ENCODE peak calls at places on chromosomes 16 and 17, in eight cellular contexts. Q, T, W, H, S, K, N and G are unnamed samples.

GRCh38 chr16:56190903-56191806 is at the start of gene GNAO1:
- DNase-seq in N (peak; percentile 76), K (peak; percentile 82), H (peak; percentile 72), S (peak; percentile 80), W (peak; percentile 64), T (peak; percentile 93), Q (peak; percentile 61), G (peak; percentile 88)

GRCh38 chr16:77993111-77993571 is 29.2 kb upstream of the CLEC3A start:
- DNase-seq in K (no peak), H (no peak), S (no peak), N (no peak), T (peak; percentile 21), Q (no peak), W (no peak), G (peak; percentile 81)

GRCh38 chr16:8678068-8678927 is 3.9 kb downstream of the ABAT start:
- DNase-seq in N (no peak), T (no peak), S (no peak), Q (no peak), W (peak; percentile 90), K (no peak), H (no peak), G (no peak)

GRCh38 chr17:28471127-28471453 is 2.4 kb upstream of the SLC13A2 start:
- DNase-seq in H (no peak), T (no peak), S (no peak), N (no peak), K (no peak), Q (no peak), W (no peak), G (no peak)

GRCh38 chr17:65370669-65371126 is 190.8 kb downstream of the AXIN2 start:
- DNase-seq in H (no peak), K (no peak), W (no peak), N (no peak), S (no peak), Q (peak; percentile 67), T (peak; percentile 11), G (peak; percentile 77)

GRCh38 chr16:83532634-83533033 is 275.1 kb upstream of the HSBP1 start:
- DNase-seq in S (no peak), K (no peak), T (no peak), H (no peak), N (no peak), Q (no peak), W (no peak), G (no peak)

GRCh38 chr16:72066747-72067146 is 3.7 kb downstream of the HPR start:
- DNase-seq in N (no peak), W (peak; percentile 36), H (peak; percentile 16), S (no peak), Q (no peak), T (peak; percentile 56), K (no peak), G (no peak)

GRCh38 chr16:23079683-23080221 is 69.5 kb downstream of the USP31 start:
- DNase-seq in H (no peak), Q (no peak), S (no peak), K (no peak), N (no peak), W (no peak), T (no peak), G (no peak)

GRCh38 chr16:57194512-57194911 is 8.4 kb downstream of the RSPRY1 start:
- DNase-seq in H (no peak), T (no peak), S (no peak), W (peak; percentile 88), K (no peak), N (no peak), Q (no peak), G (no peak)

GRCh38 chr17:70121136-70121535 is 46.1 kb downstream of the KCNJ16 start:
- DNase-seq in S (no peak), T (no peak), W (no peak), N (no peak), K (no peak), H (no peak), Q (no peak), G (no peak)

GRCh38 chr17:14474591-14474990 is 173.7 kb downstream of the HS3ST3B1 start:
- DNase-seq in S (no peak), N (no peak), W (no peak), H (no peak), K (no peak), Q (no peak), T (no peak), G (no peak)

GRCh38 chr17:63446218-63446980 is at the start of gene CYB561:
- DNase-seq in N (peak; percentile 94), Q (peak; percentile 90), H (peak; percentile 59), T (peak; percentile 82), S (peak; percentile 93), K (peak; percentile 82), W (peak; percentile 84), G (no peak)
- TF ChIP-seq CTCF in N (peak; percentile 28), Q (no peak), H (no peak), T (no peak), S (no peak), K (peak; percentile 34), W (peak; percentile 36), G (no peak)

GRCh38 chr16:84759061-84759460 is 59.3 kb downstream of the USP10 start:
- DNase-seq in Q (no peak), K (no peak), H (no peak), N (no peak), W (no peak), S (no peak), T (no peak), G (no peak)

GRCh38 chr16:84761448-84762368 is 58.1 kb upstream of the CRISPLD2 start:
- DNase-seq in Q (no peak), H (no peak), S (no peak), T (no peak), W (no peak), K (no peak), N (no peak), G (no peak)

GRCh38 chr16:84759906-84760305 is 59.9 kb upstream of the CRISPLD2 start:
- DNase-seq in S (no peak), W (no peak), Q (no peak), K (no peak), H (no peak), T (no peak), N (no peak), G (no peak)

GRCh38 chr16:84756830-84757229 is 57.0 kb downstream of the USP10 start:
- DNase-seq in T (no peak), K (no peak), W (no peak), S (no peak), N (no peak), H (no peak), Q (no peak), G (no peak)

GRCh38 chr16:84758627-84759026 is 58.8 kb downstream of the USP10 start:
- DNase-seq in K (peak; percentile 41), Q (no peak), H (no peak), N (no peak), W (no peak), S (no peak), T (no peak), G (no peak)
- H3K27ac ChIP-seq in K (no peak overlapping the region), Q (peak overlapping the region; percentile 46), H (no peak overlapping the region), N (no peak overlapping the region), W (no peak overlapping the region), S (peak overlapping the region; percentile 33), T (no peak overlapping the region), G (no peak overlapping the region)

GRCh38 chr17:8799001-8799850 is at the start of gene MFSD6L:
- DNase-seq in S (no peak), H (no peak), N (peak; percentile 75), Q (peak; percentile 87), W (peak; percentile 12), K (no peak), T (peak; percentile 68), G (peak; percentile 92)
- TF ChIP-seq CTCF in S (no peak), H (no peak), N (peak; percentile 10), Q (no peak), W (no peak), K (no peak), T (peak; percentile 35), G (peak; percentile 64)

GRCh38 chr16:70768205-70768580 is 32.8 kb downstream of the VAC14 start:
- DNase-seq in S (peak; percentile 13), W (no peak), H (no peak), N (no peak), T (no peak), Q (no peak), K (peak; percentile 23), G (no peak)
- H3K27ac ChIP-seq in S (no peak overlapping the region), W (peak overlapping the region; percentile 87), H (no peak overlapping the region), N (no peak overlapping the region), T (no peak overlapping the region), Q (no peak overlapping the region), K (no peak overlapping the region), G (no peak overlapping the region)

DNA sequence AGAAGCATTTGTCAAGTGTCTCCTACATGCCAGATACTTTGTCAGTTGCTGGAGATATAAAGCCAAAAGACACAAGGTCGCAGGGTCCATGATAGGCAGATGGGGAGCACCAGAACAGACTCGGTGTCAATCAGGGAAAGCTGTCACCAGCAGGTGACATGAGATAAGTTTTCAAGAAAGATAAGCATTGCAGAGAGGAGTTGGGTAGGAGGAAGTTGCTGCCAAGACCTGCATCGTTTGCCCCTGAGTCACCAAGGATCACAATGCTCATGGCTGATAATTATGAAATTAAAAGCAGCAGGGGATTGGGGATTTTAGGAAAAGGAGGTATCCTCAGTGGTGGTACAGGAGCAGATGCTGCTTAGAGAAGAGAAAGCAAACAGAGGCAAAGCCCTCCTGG is 551.1 kb upstream of the CDH11 start:
- DNase-seq in N (no peak), W (peak; percentile 73), Q (no peak), S (no peak), T (no peak), H (no peak), K (no peak), G (peak; percentile 57)
- TF ChIP-seq CTCF in N (no peak), W (no peak), Q (no peak), S (no peak), T (no peak), H (no peak), K (no peak), G (no peak)

GRCh38 chr17:78544876-78545755 is 32.1 kb downstream of the DNAH17 start:
- DNase-seq in N (no peak), K (no peak), W (no peak), T (no peak), H (no peak), Q (no peak), S (no peak), G (no peak)
- H3K27ac ChIP-seq in N (no peak overlapping the region), K (no peak overlapping the region), W (no peak overlapping the region), T (no peak overlapping the region), H (no peak overlapping the region), Q (no peak overlapping the region), S (no peak overlapping the region), G (no peak overlapping the region)

DNA sequence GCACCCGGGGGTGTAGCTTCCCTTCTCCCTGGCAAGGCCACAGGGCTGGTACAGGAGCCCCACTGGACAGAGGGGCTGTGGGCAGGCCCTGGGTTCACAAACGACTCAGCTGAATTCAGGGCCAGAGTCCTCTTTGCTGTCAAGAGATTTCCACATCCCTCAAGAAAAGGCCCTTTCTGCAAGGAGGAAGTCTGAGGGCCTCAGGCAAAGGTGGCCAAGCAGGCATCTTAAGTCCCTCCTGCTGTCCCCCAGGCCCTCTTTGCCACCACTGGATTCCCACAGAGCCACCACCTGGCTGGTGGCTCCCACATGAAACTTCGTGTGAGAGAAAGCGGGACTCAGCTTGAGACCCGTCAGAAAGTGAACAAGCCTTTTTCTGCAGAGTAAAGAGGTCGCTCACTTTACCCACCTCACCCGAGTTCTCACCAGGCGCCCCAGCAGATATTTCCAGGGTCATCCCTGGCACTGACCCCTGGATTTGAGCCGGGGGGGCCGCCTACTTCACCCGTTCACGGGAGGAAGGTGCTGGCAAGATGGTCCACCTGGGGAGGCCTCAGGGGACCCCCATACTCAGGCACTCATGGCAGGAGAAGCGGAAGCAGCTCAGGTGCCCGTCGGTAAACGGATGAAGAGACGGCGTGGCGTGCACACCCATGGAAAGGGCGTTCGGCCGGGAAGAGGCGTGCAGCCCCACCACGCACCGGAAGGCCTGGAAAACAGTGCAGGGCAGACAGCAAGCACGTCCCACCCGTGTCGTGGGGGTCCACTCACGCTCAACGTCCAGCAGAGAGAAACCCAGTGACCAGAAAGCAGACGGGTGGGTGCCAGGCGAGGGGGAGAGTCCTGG is 3.6 kb downstream of the RNF166 start:
- DNase-seq in K (no peak), H (no peak), T (no peak), W (no peak), N (no peak), S (no peak), Q (no peak), G (no peak)
- TF ChIP-seq CTCF in K (no peak), H (no peak), T (no peak), W (no peak), N (no peak), S (no peak), Q (no peak), G (no peak)